ENCODE peak calls at places on chromosome 22, in ten cellular contexts. H is D341Med; O is GM23248; U is endothelial cell; A is activated naive CD8-positive, alpha-beta T cell treated with anti-CD3 and anti-CD28 coated beads for 36 hours; K is EH; Y is left cardiac atrium; C is K562; E is H4; Q is effector memory CD4-positive, alpha-beta T cell. R is an unnamed sample.

GRCh38 chr22:30481711-30482110 is 9.9 kb upstream of the SEC14L3 start:
- DNase-seq in H (no peak), O (peak; percentile 81), U (no peak), A (no peak), K (peak; percentile 29), Y (no peak), C (peak; percentile 18), E (no peak), Q (no peak), R (no peak)

GRCh38 chr22:39114157-39114511 is 17.1 kb downstream of the APOBEC3H start:
- DNase-seq in H (no peak), O (no peak), U (no peak), A (no peak), K (no peak), Y (no peak), C (no peak), E (no peak), Q (no peak), R (peak; percentile 40)

GRCh38 chr22:42934338-42934737 is 77.3 kb upstream of the ARFGAP3 start:
- DNase-seq in H (no peak), O (no peak), U (no peak), A (no peak), K (no peak), Y (no peak), C (no peak), E (no peak), Q (no peak), R (no peak)

GRCh38 chr22:34454598-34454997 is 534.3 kb upstream of the LARGE1 start:
- DNase-seq in H (peak; percentile 43), O (no peak), U (no peak), A (no peak), K (no peak), Y (no peak), C (no peak), E (peak; percentile 30), Q (no peak), R (peak; percentile 88)

GRCh38 chr22:48947636-48948035 is 880.0 kb downstream of the BRD1 start:
- DNase-seq in H (no peak), O (no peak), U (no peak), A (no peak), K (no peak), Y (no peak), C (no peak), E (no peak), Q (no peak), R (no peak)

GRCh38 chr22:19825016-19825339 is 29.7 kb downstream of the GNB1L start:
- DNase-seq in H (no peak), O (no peak), U (peak; percentile 1), A (no peak), K (no peak), Y (no peak), C (no peak), E (no peak), Q (no peak), R (no peak)

GRCh38 chr22:28282346-28282745 is 363.3 kb upstream of the PITPNB start:
- DNase-seq in H (no peak), O (peak; percentile 55), U (no peak), A (no peak), K (peak; percentile 64), Y (no peak), C (no peak), E (no peak), Q (no peak), R (no peak)

GRCh38 chr22:46053563-46054090 is 76.7 kb upstream of the WNT7B start:
- DNase-seq in H (peak; percentile 88), O (peak; percentile 87), U (no peak), A (peak; percentile 62), K (peak; percentile 65), Y (peak; percentile 82), C (peak; percentile 29), E (no peak), Q (no peak), R (no peak)